ENCODE peak calls at places on chromosomes 3 and 15, in four cellular contexts. N is WTC11, B is K562, I is HepG2. J is an unnamed sample.
A peak's percentile ranks its signal among the peaks of the same experiment; 100 is the strongest.

GRCh38 chr3:45706133-45706808 is 17.1 kb downstream of the SACM1L start:
- DNase-seq in N (no peak), B (no peak), I (no peak), J (no peak)

GRCh38 chr3:110542552-110543164 is 529.0 kb upstream of the NECTIN3 start:
- DNase-seq in N (no peak), B (no peak), I (no peak), J (no peak)

GRCh38 chr3:53818221-53819162 is 27.7 kb downstream of the CHDH start:
- DNase-seq in N (no peak), B (no peak), I (peak; percentile 66), J (no peak)

GRCh38 chr3:52281980-52282801 is 3.7 kb upstream of the WDR82 start:
- DNase-seq in N (no peak), B (no peak), I (peak; percentile 59), J (no peak)

GRCh38 chr3:190860531-190860930 is 2.0 kb downstream of the GMNC start:
- DNase-seq in N (no peak), B (no peak), I (no peak), J (no peak)

GRCh38 chr3:133917144-133917543 is 21.5 kb upstream of the RAB6B start:
- DNase-seq in N (no peak), B (no peak), I (no peak), J (no peak)

GRCh38 chr3:113291572-113291971 is 80.2 kb downstream of the BOC start:
- DNase-seq in N (no peak), B (no peak), I (no peak), J (no peak)

GRCh38 chr3:19365471-19365870 is 217.2 kb downstream of the KCNH8 start:
- DNase-seq in N (no peak), B (no peak), I (no peak), J (no peak)

GRCh38 chr3:124691599-124691998 is 38.7 kb upstream of the UMPS start:
- DNase-seq in N (no peak), B (no peak), I (peak; percentile 11), J (no peak)

GRCh38 chr15:83955806-83956265 is 279.7 kb upstream of the GOLGA6L4 start:
- DNase-seq in N (no peak), B (no peak), I (no peak), J (peak; percentile 87)

GRCh38 chr15:89674526-89674925 is 4.6 kb downstream of the PLIN1 start:
- DNase-seq in N (no peak), B (no peak), I (peak; percentile 93), J (no peak)

GRCh38 chr3:39410893-39411292 is 4.4 kb downstream of the RPSA start:
- DNase-seq in N (no peak), B (no peak), I (no peak), J (no peak)

GRCh38 chr3:16508591-16508995 is 4.9 kb downstream of the RFTN1 start:
- DNase-seq in N (no peak), B (no peak), I (no peak), J (no peak)

GRCh38 chr3:196976891-196977420 is 8.3 kb upstream of the PIGZ start:
- DNase-seq in N (no peak), B (no peak), I (no peak), J (no peak)

GRCh38 chr3:186213946-186214345 is 105.1 kb upstream of the ETV5 start:
- DNase-seq in N (no peak), B (no peak), I (no peak), J (no peak)

GRCh38 chr3:149566296-149566945 is 91.4 kb downstream of the WWTR1 start:
- DNase-seq in N (no peak), B (no peak), I (no peak), J (no peak)

GRCh38 chr3:172096881-172097420 is 57.6 kb downstream of the FNDC3B start:
- DNase-seq in N (no peak), B (peak; percentile 77), I (peak; percentile 91), J (no peak)

GRCh38 chr3:53161820-53162671 is 1.0 kb downstream of the PRKCD start:
- DNase-seq in N (peak; percentile 43), B (peak; percentile 47), I (no peak), J (no peak)

GRCh38 chr15:36951747-36952247 is 148.6 kb downstream of the MEIS2 start:
- DNase-seq in N (no peak), B (peak; percentile 76), I (no peak), J (no peak)

GRCh38 chr3:29382845-29383244 is 102.0 kb downstream of the RBMS3 start:
- DNase-seq in N (no peak), B (no peak), I (no peak), J (no peak)

GRCh38 chr3:29384640-29385039 is 103.8 kb downstream of the RBMS3 start:
- DNase-seq in N (no peak), B (no peak), I (no peak), J (no peak)

GRCh38 chr3:29382399-29382798 is 101.5 kb downstream of the RBMS3 start:
- DNase-seq in N (no peak), B (no peak), I (no peak), J (no peak)

GRCh38 chr3:29381595-29381994 is 100.7 kb downstream of the RBMS3 start:
- DNase-seq in N (no peak), B (no peak), I (no peak), J (no peak)

DNA sequence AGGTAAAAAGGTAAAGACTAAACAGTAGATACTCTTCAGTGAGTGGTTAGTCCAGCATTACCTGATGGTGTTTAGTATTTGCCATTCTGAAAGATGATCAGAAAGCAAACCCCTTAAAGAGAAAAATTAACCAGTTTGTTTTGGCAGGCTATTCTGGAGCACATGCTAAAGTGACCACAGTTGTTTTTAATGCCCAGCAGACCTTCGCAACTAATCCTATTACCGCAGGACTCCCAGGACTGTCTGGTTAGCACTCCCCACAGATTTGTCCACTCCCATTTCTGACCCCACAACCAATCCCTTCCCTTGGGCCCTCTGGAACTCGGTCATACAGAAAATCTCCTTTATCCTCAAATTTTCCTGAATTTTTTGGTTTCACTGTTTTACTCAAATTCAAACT is 104.2 kb downstream of the RBMS3 start:
- DNase-seq in N (no peak), B (no peak), I (no peak), J (no peak)
- TF ChIP-seq ETV6 in N (no peak), B (no peak), I (no peak), J (no peak)

GRCh38 chr15:44075535-44075934 is 119.5 kb downstream of the FRMD5 start:
- DNase-seq in N (no peak), B (no peak), I (no peak), J (no peak)
- TF ChIP-seq ETV6 in N (no peak), B (no peak), I (no peak), J (no peak)

GRCh38 chr3:10006048-10006761 is 19.6 kb upstream of the EMC3 start:
- DNase-seq in N (no peak), B (no peak), I (peak; percentile 43), J (no peak)
- TF ChIP-seq ETV6 in N (no peak), B (no peak), I (no peak), J (no peak)

DNA sequence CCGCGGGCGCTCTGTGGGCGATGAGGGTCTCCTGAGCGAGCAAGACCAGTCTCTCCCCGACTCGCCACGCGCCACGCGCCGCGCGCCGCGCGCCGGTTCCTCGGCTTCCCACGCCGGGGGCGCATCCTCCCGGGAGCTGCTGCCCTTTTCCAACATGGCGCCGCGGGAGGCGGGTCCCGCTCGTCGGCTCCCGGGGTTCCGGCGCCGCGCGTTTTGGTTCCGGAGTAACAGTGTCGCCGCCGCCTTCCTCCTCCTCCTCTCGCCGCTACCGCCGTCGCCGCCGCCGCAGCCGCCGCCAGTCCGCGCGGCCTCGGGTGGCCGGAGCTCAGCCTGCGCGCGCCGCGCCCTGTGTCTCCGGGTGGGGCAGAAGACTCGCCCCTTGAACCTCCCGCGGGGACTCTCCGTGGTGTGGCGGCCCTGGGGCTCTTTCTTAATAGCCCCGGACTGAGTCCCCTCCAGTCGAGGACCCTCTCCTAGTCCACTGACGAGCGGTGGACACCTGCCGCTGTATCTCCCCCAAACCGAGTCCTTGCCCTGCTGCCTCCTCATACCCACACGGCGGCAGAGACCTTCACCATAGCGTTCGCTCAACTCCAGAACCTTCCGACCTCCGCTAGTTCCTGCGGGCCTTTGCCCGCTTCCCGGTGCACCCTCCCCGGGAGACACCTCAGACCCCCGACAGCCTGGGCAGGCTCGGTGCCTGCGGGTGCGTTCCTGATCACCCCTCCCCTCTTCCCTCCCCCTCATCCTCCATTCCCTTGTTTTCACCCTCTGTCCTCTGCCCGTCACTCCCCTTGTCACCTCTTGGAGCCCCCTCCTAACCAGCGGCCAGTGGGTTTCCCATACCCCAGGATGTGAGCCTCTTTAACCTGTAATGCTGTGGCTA is at the start of gene MAP2K5:
- DNase-seq in N (peak; percentile 79), B (peak; percentile 90), I (peak; percentile 48), J (no peak)
- TF ChIP-seq ETV6 in N (no peak), B (no peak), I (no peak), J (no peak)

GRCh38 chr15:78197632-78198031 is 36.7 kb downstream of the ACSBG1 start:
- DNase-seq in N (no peak), B (no peak), I (no peak), J (no peak)

GRCh38 chr15:78193731-78194567 is 40.4 kb downstream of the ACSBG1 start:
- DNase-seq in N (no peak), B (no peak), I (no peak), J (no peak)

GRCh38 chr15:78194568-78194925 is 39.8 kb downstream of the ACSBG1 start:
- DNase-seq in N (no peak), B (no peak), I (no peak), J (no peak)

GRCh38 chr15:78192826-78193594 is 41.4 kb downstream of the ACSBG1 start:
- DNase-seq in N (no peak), B (no peak), I (no peak), J (no peak)

GRCh38 chr15:78195735-78196201 is 38.6 kb downstream of the ACSBG1 start:
- DNase-seq in N (peak; percentile 52), B (peak; percentile 60), I (peak; percentile 10), J (no peak)
- TF ChIP-seq ETV6 in N (no peak), B (no peak), I (no peak), J (no peak)

DNA sequence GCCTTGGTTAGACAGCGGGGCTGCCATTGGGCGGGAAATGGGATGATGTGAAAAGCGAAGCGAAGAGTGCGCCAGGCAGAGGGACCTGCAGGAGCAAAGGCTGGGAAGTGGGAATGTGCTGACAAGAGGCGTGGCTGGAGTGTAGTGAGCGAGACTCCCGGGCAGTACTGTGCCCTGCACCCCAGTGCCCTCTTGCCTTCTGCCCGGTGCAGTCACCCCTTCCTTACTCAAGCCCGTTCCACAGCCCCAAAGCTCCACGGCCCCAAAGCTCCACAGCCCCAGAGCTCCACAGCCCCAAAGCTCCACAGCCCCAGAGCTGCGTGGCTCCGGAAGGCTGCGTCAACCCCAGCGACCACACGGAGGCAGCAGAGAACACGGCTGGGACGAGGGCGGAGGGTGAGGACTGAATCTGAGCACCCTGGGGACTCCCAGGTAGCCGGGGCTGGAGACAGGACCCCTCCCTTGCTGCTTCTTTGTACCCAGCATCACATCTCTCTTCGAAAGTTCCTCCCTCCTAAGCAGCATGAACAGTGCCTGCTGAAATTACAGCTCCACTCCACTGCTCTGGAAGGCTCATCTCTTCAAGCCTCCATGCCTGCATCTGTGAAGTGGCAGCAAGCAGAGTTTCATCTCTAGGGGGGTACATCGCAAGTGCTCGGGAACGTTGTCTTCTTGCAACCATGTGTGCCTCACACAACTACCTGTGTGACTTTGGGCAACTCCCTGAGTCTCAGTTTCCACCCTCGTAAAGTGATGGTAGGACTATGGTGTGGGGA is 108.9 kb downstream of the FBLN2 start:
- DNase-seq in N (peak; percentile 76), B (peak; percentile 79), I (no peak), J (no peak)
- TF ChIP-seq ETV6 in N (no peak), B (no peak), I (no peak), J (no peak)

GRCh38 chr3:170802164-170803151 is 67.5 kb downstream of the RPL22L1 start:
- DNase-seq in N (no peak), B (peak; percentile 43), I (no peak), J (no peak)
- TF ChIP-seq ETV6 in N (no peak), B (no peak), I (no peak), J (no peak)

J was measured in GM12878.